ENCODE peak calls at places on chromosomes 7 and 10, in five cellular contexts. D, V, R, H and A are unnamed samples.

GRCh38 chr10:17805921-17806577 is 3.1 kb upstream of the MRC1 start:
- DNase-seq in D (peak; percentile 18), R (no peak), V (no peak), H (no peak), A (no peak)

GRCh38 chr7:18320971-18321567 is 174.5 kb upstream of the HDAC9 start:
- DNase-seq in V (peak; percentile 25), D (peak; percentile 3), H (peak; percentile 1), R (no peak), A (peak; percentile 54)

GRCh38 chr10:110163192-110163773 is 44.1 kb upstream of the MXI1 start:
- DNase-seq in D (no peak), R (no peak), V (no peak), H (no peak), A (no peak)

GRCh38 chr10:59820471-59820870 is 67.2 kb upstream of the MRLN start:
- DNase-seq in D (no peak), H (no peak), V (no peak), R (no peak), A (no peak)

GRCh38 chr7:66502230-66503035 is 126.2 kb upstream of the KCTD7 start:
- DNase-seq in H (no peak), R (no peak), V (no peak), D (no peak), A (peak; percentile 11)

GRCh38 chr7:7799138-7799537 is 80.7 kb upstream of the RPA3 start:
- DNase-seq in H (no peak), D (no peak), V (no peak), R (no peak), A (no peak)

GRCh38 chr10:1406172-1406975 is 331.0 kb downstream of the ADARB2 start:
- DNase-seq in H (no peak), R (no peak), D (no peak), V (no peak), A (no peak)

GRCh38 chr7:1201916-1202315 is 30.8 kb upstream of the UNCX start:
- DNase-seq in H (no peak), V (no peak), D (no peak), R (no peak), A (no peak)

GRCh38 chr7:2126621-2127020 is 106.1 kb downstream of the MAD1L1 start:
- DNase-seq in D (no peak), V (no peak), H (no peak), R (no peak), A (no peak)

GRCh38 chr10:100697070-100697469 is 48.3 kb upstream of the PAX2 start:
- DNase-seq in V (peak; percentile 8), D (no peak), R (peak; percentile 34), H (no peak), A (no peak)

GRCh38 chr7:84895563-84895962 is 291.3 kb downstream of the SEMA3D start:
- DNase-seq in V (no peak), D (no peak), R (no peak), H (no peak), A (no peak)

GRCh38 chr7:135761751-135762488 is 13.3 kb upstream of the FAM180A start:
- DNase-seq in R (no peak), D (no peak), H (no peak), V (no peak), A (peak; percentile 64)

GRCh38 chr10:96556003-96556402 is 30.8 kb downstream of the TM9SF3 start:
- DNase-seq in D (peak; percentile 4), R (no peak), V (no peak), H (no peak), A (peak; percentile 9)

GRCh38 chr10:86969421-86970041 is 1.2 kb downstream of the ADIRF start:
- DNase-seq in D (no peak), V (no peak), R (peak; percentile 38), H (no peak), A (peak; percentile 44)

GRCh38 chr7:36707465-36707864 is 16.8 kb downstream of the AOAH start:
- DNase-seq in V (no peak), H (no peak), D (no peak), R (no peak), A (no peak)

GRCh38 chr10:99775850-99776249 is 6.6 kb upstream of the ABCC2 start:
- DNase-seq in R (no peak), H (no peak), D (no peak), V (peak; percentile 75), A (peak; percentile 79)

GRCh38 chr7:24229481-24230226 is 54.3 kb upstream of the NPY start:
- DNase-seq in V (no peak), D (no peak), R (no peak), H (no peak), A (no peak)

GRCh38 chr10:5890519-5890878 is 456 bp downstream of the FBH1 start:
- DNase-seq in V (no peak), R (peak; percentile 41), D (no peak), H (no peak), A (no peak)

GRCh38 chr10:34407227-34407626 is 407.9 kb downstream of the PARD3 start:
- DNase-seq in H (no peak), D (no peak), R (no peak), V (no peak), A (no peak)

GRCh38 chr7:54541941-54542618 is at the start of gene VSTM2A:
- DNase-seq in H (no peak), V (no peak), D (no peak), R (no peak), A (peak; percentile 27)

GRCh38 chr10:14466256-14466655 is 135.5 kb upstream of the FRMD4A start:
- DNase-seq in H (no peak), R (no peak), V (no peak), D (no peak), A (peak; percentile 36)

GRCh38 chr7:8442814-8443304 is 9.4 kb downstream of the NXPH1 start:
- DNase-seq in D (peak; percentile 38), V (no peak), H (no peak), R (peak; percentile 39), A (peak; percentile 67)

GRCh38 chr10:122206471-122207065 is 64.5 kb upstream of the BTBD16 start:
- DNase-seq in V (no peak), R (no peak), H (no peak), D (no peak), A (no peak)

GRCh38 chr10:79195091-79195923 is 126.5 kb downstream of the ZMIZ1 start:
- DNase-seq in D (peak; percentile 76), H (peak; percentile 81), V (peak; percentile 33), R (peak; percentile 87), A (peak; percentile 89)

GRCh38 chr7:18505870-18506460 is 10.4 kb downstream of the HDAC9 start:
- DNase-seq in R (no peak), V (no peak), H (no peak), D (no peak), A (peak; percentile 55)

GRCh38 chr10:103659674-103660363 is 166.3 kb downstream of the NEURL1 start:
- DNase-seq in R (peak; percentile 54), V (peak; percentile 79), H (peak; percentile 98), D (peak; percentile 54), A (peak; percentile 92)

GRCh38 chr7:132776105-132776504 is 199.8 kb upstream of the PLXNA4 start:
- DNase-seq in V (no peak), H (no peak), D (no peak), R (no peak), A (no peak)

GRCh38 chr10:104581884-104582603 is 59.0 kb upstream of the SORCS3 start:
- DNase-seq in D (no peak), V (peak; percentile 58), H (no peak), R (no peak), A (peak; percentile 65)

GRCh38 chr7:4845740-4846142 is 16.1 kb downstream of the PAPOLB start:
- DNase-seq in D (no peak), R (no peak), H (no peak), V (no peak), A (no peak)

GRCh38 chr7:131482800-131483199 is 73.6 kb downstream of the PODXL start:
- DNase-seq in V (no peak), H (no peak), D (no peak), R (no peak), A (no peak)

GRCh38 chr10:123278445-123278844 is 124.2 kb downstream of the BUB3 start:
- DNase-seq in R (no peak), D (no peak), V (no peak), H (no peak), A (no peak)

GRCh38 chr7:44280636-44280992 is 44.8 kb downstream of the CAMK2B start:
- DNase-seq in D (no peak), H (no peak), R (no peak), V (no peak), A (no peak)

GRCh38 chr7:118079369-118079768 is 104.6 kb upstream of the LSM8 start:
- DNase-seq in H (no peak), R (no peak), D (no peak), V (no peak), A (no peak)

GRCh38 chr10:101536800-101537199 is 51.3 kb downstream of the POLL start:
- DNase-seq in R (no peak), H (no peak), D (peak; percentile 33), V (no peak), A (peak; percentile 35)

GRCh38 chr7:132819648-132820047 is 243.4 kb upstream of the PLXNA4 start:
- DNase-seq in R (no peak), H (no peak), D (no peak), V (no peak), A (no peak)

GRCh38 chr7:129559564-129559963 is 52.0 kb upstream of the NRF1 start:
- DNase-seq in R (no peak), V (no peak), D (no peak), H (no peak), A (no peak)

GRCh38 chr10:12412671-12413368 is 63.5 kb downstream of the CAMK1D start:
- DNase-seq in R (no peak), V (no peak), H (no peak), D (no peak), A (no peak)

GRCh38 chr7:131111792-131112191 is 215.9 kb upstream of the MKLN1 start:
- DNase-seq in D (no peak), R (no peak), H (no peak), V (no peak), A (no peak)

GRCh38 chr10:80471009-80471408 is 16.9 kb downstream of the TSPAN14 start:
- DNase-seq in D (no peak), H (no peak), V (no peak), R (no peak), A (no peak)